ENCODE peak calls at places on chromosomes 3 and 15, in five cellular contexts. P, F, C, Q and U are unnamed samples.

GRCh38 chr3:116630494-116630893 is 79.1 kb upstream of the TUSC7 start:
- DNase-seq in P (no peak), F (no peak), C (no peak), Q (no peak), U (no peak)

GRCh38 chr15:67843092-67843501 is 3.3 kb upstream of the RNU6-1 start:
- DNase-seq in P (no peak), F (no peak), C (no peak), Q (no peak), U (no peak)

GRCh38 chr3:139430467-139430866 is 41.0 kb upstream of the COPB2 start:
- DNase-seq in P (no peak), F (no peak), C (no peak), Q (no peak), U (no peak)

GRCh38 chr3:16251316-16252085 is 13.2 kb downstream of the DPH3 start:
- DNase-seq in P (no peak), F (no peak), C (no peak), Q (peak; percentile 56), U (no peak)

GRCh38 chr3:185552358-185552877 is at the start of gene LIPH:
- DNase-seq in P (no peak), F (no peak), C (peak; percentile 15), Q (no peak), U (no peak)

GRCh38 chr15:39248204-39248603 is 332.7 kb upstream of the THBS1 start:
- DNase-seq in P (no peak), F (no peak), C (no peak), Q (no peak), U (peak; percentile 86)

GRCh38 chr15:66126057-66126855 is 127.3 kb downstream of the MEGF11 start:
- DNase-seq in P (no peak), F (no peak), C (no peak), Q (no peak), U (no peak)

GRCh38 chr3:172601066-172601832 is 78.0 kb upstream of the TNFSF10 start:
- DNase-seq in P (no peak), F (no peak), C (no peak), Q (no peak), U (no peak)

GRCh38 chr3:115062412-115062956 is 84.6 kb downstream of the ZBTB20 start:
- DNase-seq in P (no peak), F (no peak), C (peak; percentile 22), Q (no peak), U (peak; percentile 32)

GRCh38 chr15:89903015-89903857 is 9.4 kb upstream of the AP3S2 start:
- DNase-seq in P (no peak), F (peak; percentile 52), C (no peak), Q (no peak), U (no peak)

GRCh38 chr15:38810686-38811085 is 246.1 kb upstream of the RASGRP1 start:
- DNase-seq in P (no peak), F (no peak), C (no peak), Q (no peak), U (no peak)

GRCh38 chr3:30649572-30650310 is 43.3 kb downstream of the TGFBR2 start:
- DNase-seq in P (no peak), F (no peak), C (no peak), Q (no peak), U (peak; percentile 58)

GRCh38 chr3:33355611-33356010 is 78.4 kb downstream of the FBXL2 start:
- DNase-seq in P (no peak), F (no peak), C (no peak), Q (no peak), U (no peak)

GRCh38 chr3:169661567-169662214 is 1.8 kb downstream of the MECOM start:
- DNase-seq in P (no peak), F (peak; percentile 77), C (no peak), Q (peak; percentile 81), U (no peak)

GRCh38 chr15:60396964-60397771 is 618 bp downstream of the ANXA2 start:
- DNase-seq in P (no peak), F (peak; percentile 85), C (no peak), Q (peak; percentile 85), U (no peak)

GRCh38 chr15:49842331-49842730 is 221.5 kb downstream of the DTWD1 start:
- DNase-seq in P (no peak), F (no peak), C (no peak), Q (no peak), U (no peak)

GRCh38 chr3:55750525-55750924 is 263.4 kb upstream of the WNT5A start:
- DNase-seq in P (no peak), F (no peak), C (peak; percentile 80), Q (no peak), U (peak; percentile 87)

DNA sequence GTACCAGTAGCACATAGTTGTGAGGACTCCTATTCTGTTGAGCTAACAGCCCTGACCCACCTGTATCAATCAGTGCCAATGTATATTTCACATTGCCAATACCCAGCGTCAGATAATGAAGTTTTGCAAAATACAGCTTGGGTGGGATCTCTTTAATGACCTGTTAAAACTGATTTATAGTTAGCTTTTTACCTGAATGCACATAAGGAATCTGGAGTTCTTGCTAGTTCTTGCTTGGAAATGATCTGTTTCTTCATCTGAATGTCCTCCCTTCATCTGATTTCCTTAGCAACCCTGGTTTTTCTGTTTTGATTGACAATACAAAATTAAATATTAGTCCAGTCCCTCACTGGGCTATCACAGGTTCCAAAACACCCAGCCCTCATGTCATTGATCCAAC is 62.8 kb downstream of the LIPC start:
- DNase-seq in P (no peak), F (no peak), C (no peak), Q (no peak), U (no peak)
- H3K4me3 ChIP-seq in P (no peak overlapping the region), F (no peak overlapping the region), C (no peak overlapping the region), Q (no peak overlapping the region), U (no peak overlapping the region)

GRCh38 chr3:180870008-180870733 is 42.3 kb upstream of the FXR1 start:
- DNase-seq in P (no peak), F (no peak), C (no peak), Q (no peak), U (no peak)

GRCh38 chr3:180875071-180875698 is 37.3 kb upstream of the FXR1 start:
- DNase-seq in P (no peak), F (no peak), C (no peak), Q (no peak), U (no peak)

GRCh38 chr3:180871901-180872300 is 40.6 kb upstream of the FXR1 start:
- DNase-seq in P (no peak), F (no peak), C (no peak), Q (no peak), U (no peak)
- H3K4me3 ChIP-seq in P (no peak overlapping the region), F (no peak overlapping the region), C (no peak overlapping the region), Q (no peak overlapping the region), U (no peak overlapping the region)

DNA sequence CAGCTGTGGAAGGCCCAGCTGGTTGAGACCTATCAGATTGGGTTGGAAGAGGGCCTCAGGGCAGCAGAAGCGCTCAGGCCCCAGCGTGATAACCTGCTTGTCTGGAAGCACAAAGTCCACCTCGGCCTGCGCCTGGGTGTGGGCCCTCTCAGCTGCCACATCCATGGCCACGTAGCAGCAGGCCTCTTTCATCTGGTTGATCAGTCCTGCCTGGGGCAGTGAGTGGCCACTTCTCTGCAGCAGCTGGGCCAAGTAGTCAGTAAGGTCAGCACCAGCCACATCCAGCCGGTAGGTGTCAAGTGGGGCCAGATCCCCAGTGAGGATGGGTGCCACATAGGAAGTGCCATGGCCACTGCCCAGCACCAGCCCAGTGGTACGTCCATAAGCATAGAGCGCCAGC is 3.9 kb upstream of the CAMKV start:
- DNase-seq in P (no peak), F (no peak), C (no peak), Q (no peak), U (no peak)
- H3K4me3 ChIP-seq in P (no peak overlapping the region), F (no peak overlapping the region), C (no peak overlapping the region), Q (no peak overlapping the region), U (no peak overlapping the region)

GRCh38 chr3:62795978-62796635 is 79.1 kb downstream of the CADPS start:
- DNase-seq in P (peak; percentile 7), F (no peak), C (no peak), Q (no peak), U (no peak)
- H3K4me3 ChIP-seq in P (no peak overlapping the region), F (no peak overlapping the region), C (no peak overlapping the region), Q (no peak overlapping the region), U (no peak overlapping the region)

GRCh38 chr3:47892284-47892683 is 89.3 kb downstream of the DHX30 start:
- DNase-seq in P (no peak), F (no peak), C (no peak), Q (no peak), U (no peak)

GRCh38 chr3:47895241-47895640 is 92.3 kb downstream of the DHX30 start:
- DNase-seq in P (no peak), F (no peak), C (no peak), Q (no peak), U (no peak)

GRCh38 chr3:47890037-47890831 is 87.3 kb downstream of the DHX30 start:
- DNase-seq in P (no peak), F (no peak), C (no peak), Q (no peak), U (no peak)

GRCh38 chr3:47889001-47889757 is 86.2 kb downstream of the DHX30 start:
- DNase-seq in P (no peak), F (no peak), C (no peak), Q (no peak), U (no peak)

DNA sequence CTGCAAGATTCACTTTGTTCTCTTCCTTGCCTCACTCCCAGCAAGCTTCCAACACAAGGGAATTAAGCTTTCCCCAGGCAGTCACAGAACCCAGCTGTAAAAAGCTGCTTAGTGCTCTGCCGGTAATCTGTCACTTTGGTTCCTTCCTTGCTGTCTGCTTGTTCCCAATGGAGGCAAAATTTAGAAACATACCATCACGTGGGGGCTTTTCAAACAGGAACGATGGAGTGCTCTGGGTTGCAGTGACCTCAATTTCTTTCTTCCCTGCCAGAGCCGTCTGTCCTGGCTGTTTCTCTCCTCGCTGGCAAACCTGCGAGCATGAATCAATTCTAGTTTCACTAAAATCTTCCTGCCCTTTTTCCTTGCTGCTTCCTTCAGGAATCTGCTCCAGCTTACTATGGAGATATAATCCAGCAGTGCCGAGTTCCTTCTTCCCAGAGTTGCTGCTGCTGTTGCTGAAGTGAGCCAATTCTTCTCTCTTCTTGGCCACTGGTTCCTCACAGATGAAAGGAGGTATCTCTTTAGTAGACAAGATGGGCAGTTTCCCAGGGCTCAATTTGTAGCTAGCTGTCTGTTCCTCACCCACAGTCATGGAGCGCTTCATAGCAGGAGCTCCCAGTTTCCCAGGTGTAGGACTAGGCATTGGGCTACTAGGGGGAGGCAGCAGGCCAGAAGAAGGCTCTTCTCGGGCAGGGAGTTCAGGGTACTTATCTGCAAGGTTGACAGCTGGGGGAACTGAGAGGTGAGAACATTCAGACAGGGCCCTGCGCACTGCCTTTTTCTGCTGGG is 88.1 kb downstream of the DHX30 start:
- DNase-seq in P (no peak), F (no peak), C (no peak), Q (no peak), U (no peak)
- H3K4me3 ChIP-seq in P (no peak overlapping the region), F (peak overlapping the region; percentile 13), C (no peak overlapping the region), Q (no peak overlapping the region), U (no peak overlapping the region)

GRCh38 chr3:111134302-111134701 is 62.7 kb downstream of the NECTIN3 start:
- DNase-seq in P (no peak), F (no peak), C (no peak), Q (no peak), U (no peak)
- H3K4me3 ChIP-seq in P (no peak overlapping the region), F (no peak overlapping the region), C (no peak overlapping the region), Q (no peak overlapping the region), U (no peak overlapping the region)

DNA sequence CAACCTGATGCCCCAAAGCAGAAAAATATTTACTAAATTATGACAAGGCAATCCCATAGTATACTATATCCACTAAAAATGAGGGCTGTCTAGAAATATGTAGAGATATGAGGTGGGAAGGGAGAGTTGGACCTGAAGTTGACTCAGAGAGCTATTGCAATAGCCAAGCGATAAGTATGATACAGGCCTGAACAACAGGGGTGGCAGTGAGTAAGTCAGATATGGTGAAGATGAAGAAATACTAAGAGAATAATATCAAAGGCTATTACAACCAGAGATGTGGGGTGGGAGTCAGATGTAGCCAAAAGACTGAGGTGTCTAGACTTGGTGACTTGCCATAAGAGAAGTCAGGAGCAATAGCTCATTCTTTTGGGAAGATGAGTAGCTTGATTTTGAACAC is 9.2 kb downstream of the HSPBAP1 start:
- DNase-seq in P (no peak), F (no peak), C (no peak), Q (no peak), U (no peak)
- H3K4me3 ChIP-seq in P (no peak overlapping the region), F (no peak overlapping the region), C (no peak overlapping the region), Q (no peak overlapping the region), U (no peak overlapping the region)